ENCODE peak calls at places on chromosomes 11 and 22, in five cellular contexts. H, C, G, Y and F are unnamed samples.

GRCh38 chr22:37186228-37186996 is 1.6 kb downstream of the C1QTNF6 start:
- DNase-seq in Y (no peak), C (no peak), G (peak; percentile 39), H (peak; percentile 84), F (peak; percentile 21)

GRCh38 chr11:35812850-35813249 is 131.0 kb upstream of the LDLRAD3 start:
- DNase-seq in G (no peak), H (peak; percentile 34), Y (no peak), C (no peak), F (no peak)

GRCh38 chr11:106503901-106504300 is 426.4 kb downstream of the AASDHPPT start:
- DNase-seq in C (no peak), G (no peak), H (peak; percentile 79), Y (no peak), F (no peak)

GRCh38 chr11:11579012-11579755 is 42.6 kb downstream of the GALNT18 start:
- DNase-seq in G (no peak), C (peak; percentile 39), H (no peak), Y (no peak), F (no peak)

GRCh38 chr11:12840871-12841516 is 166.8 kb downstream of the TEAD1 start:
- DNase-seq in H (no peak), C (no peak), Y (no peak), G (no peak), F (peak; percentile 61)

GRCh38 chr11:63813563-63814382 is 517 bp downstream of the SPINDOC start:
- DNase-seq in G (peak; percentile 71), H (peak; percentile 67), Y (no peak), C (peak; percentile 59), F (peak; percentile 76)

GRCh38 chr22:20400606-20401375 is 6.8 kb downstream of the ZNF74 start:
- DNase-seq in H (no peak), Y (no peak), G (no peak), C (no peak), F (no peak)

GRCh38 chr11:128476729-128477128 is 110.6 kb downstream of the ETS1 start:
- DNase-seq in C (no peak), H (peak; percentile 86), G (no peak), Y (no peak), F (no peak)

GRCh38 chr11:88280673-88281316 is 56.7 kb downstream of the CTSC start:
- DNase-seq in C (no peak), G (no peak), H (peak; percentile 46), Y (no peak), F (no peak)

GRCh38 chr22:44224166-44224565 is 43.4 kb downstream of the PARVG start:
- DNase-seq in C (no peak), H (peak; percentile 22), Y (no peak), G (no peak), F (no peak)

GRCh38 chr22:30386960-30387848 is at the start of gene RNF215:
- DNase-seq in H (peak; percentile 54), Y (peak; percentile 77), G (peak; percentile 92), C (peak; percentile 90), F (peak; percentile 91)
- H3K4me3 ChIP-seq in H (peak within 1 kb of the TSS; percentile 59), Y (peak within 1 kb of the TSS; percentile 42), G (peak within 1 kb of the TSS; percentile 70), C (peak within 1 kb of the TSS; percentile 56), F (peak within 1 kb of the TSS; percentile 55)

GRCh38 chr22:46320166-46320710 is 15.3 kb upstream of the TRMU start:
- DNase-seq in C (no peak), H (no peak), Y (no peak), G (peak; percentile 31), F (no peak)
- H3K36me3 ChIP-seq in C (no peaks in the 10 kb centered on the region), H (peaks cover 18% of the 10 kb centered on the region), Y (peaks cover 40% of the 10 kb centered on the region), G (no peaks in the 10 kb centered on the region), F (peaks cover 91% of the 10 kb centered on the region)

DNA sequence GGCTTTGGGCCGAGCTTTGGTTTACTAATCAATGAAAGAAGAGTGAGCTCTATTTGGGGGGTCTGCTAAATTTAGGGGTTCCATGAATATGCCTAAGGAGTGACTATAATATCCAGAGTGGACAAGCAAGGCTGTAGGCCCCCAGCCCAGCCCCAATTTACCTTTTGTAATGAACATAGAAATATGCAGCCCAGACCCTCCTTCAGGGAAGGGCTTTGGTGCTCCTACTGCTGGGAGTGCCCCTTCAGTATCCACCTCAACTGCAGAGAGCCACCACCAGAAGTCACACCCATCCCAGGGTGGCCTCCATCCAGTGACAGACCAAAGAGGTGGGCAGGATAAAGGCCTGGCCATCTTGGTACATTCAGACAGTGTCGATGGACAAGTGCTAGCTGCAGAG is 43.1 kb downstream of the CHST1 start:
- DNase-seq in G (no peak), Y (no peak), C (no peak), H (no peak), F (no peak)
- H3K27me3 ChIP-seq in G (peaks cover 11% of the 10 kb centered on the region), Y (no peaks in the 10 kb centered on the region), C (peaks cover 10% of the 10 kb centered on the region), H (no peaks in the 10 kb centered on the region), F (peaks cover 4% of the 10 kb centered on the region)

DNA sequence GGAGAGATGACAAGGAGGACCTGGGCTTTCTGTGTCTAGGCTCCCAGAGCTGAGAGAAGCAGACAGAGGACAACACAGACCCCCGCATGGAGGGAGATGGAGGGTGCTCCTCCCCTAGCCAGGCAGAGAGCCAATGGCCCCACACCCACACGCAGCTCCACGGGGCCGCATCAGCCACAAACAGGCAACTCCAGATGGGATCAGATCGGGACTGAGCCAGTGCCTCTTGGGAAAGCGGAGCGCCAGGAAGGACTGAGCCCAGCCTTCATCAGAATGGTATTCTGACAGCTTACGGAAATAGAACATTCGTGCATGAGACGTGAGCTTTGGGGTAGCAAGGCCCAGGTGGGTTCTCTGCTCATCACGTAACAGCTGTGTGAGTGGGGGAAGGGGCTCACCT is 1423.7 kb downstream of the BRD1 start:
- DNase-seq in H (no peak), C (no peak), Y (no peak), G (no peak), F (no peak)
- H3K4me3 ChIP-seq in H (no peak overlapping the region), C (no peak overlapping the region), Y (no peak overlapping the region), G (no peak overlapping the region), F (no peak overlapping the region)

GRCh38 chr11:65785329-65786007 is 1.4 kb upstream of the OVOL1 start:
- DNase-seq in H (no peak), G (no peak), Y (no peak), C (no peak), F (no peak)
- H3K36me3 ChIP-seq in H (no peaks in the 10 kb centered on the region), G (no peaks in the 10 kb centered on the region), Y (no peaks in the 10 kb centered on the region), C (no peaks in the 10 kb centered on the region), F (peaks cover under 1% of the 10 kb centered on the region)